ENCODE peak calls at places on chromosome 2, in six cellular contexts. One of them, this sample, is unnamed.

GRCh38 chr2:227942021-227942420 is 70.6 kb downstream of the DAW1 start:
- DNase-seq in hepatocyte: no peak
- DNase-seq in spleen: no peak
- DNase-seq in HepG2: no peak
- DNase-seq in CD8-positive, alpha-beta memory T cell: no peak
- DNase-seq in right cardiac atrium: no peak
- DNase-seq in this sample: no peak

GRCh38 chr2:16155351-16156145 is 215.2 kb downstream of the MYCN start:
- DNase-seq in spleen: no peak
- DNase-seq in right cardiac atrium: no peak
- DNase-seq in hepatocyte: no peak
- DNase-seq in HepG2: no peak
- DNase-seq in CD8-positive, alpha-beta memory T cell: no peak
- DNase-seq in this sample: no peak

GRCh38 chr2:23280401-23280800 is 104.6 kb upstream of the KLHL29 start:
- DNase-seq in CD8-positive, alpha-beta memory T cell: no peak
- DNase-seq in HepG2: no peak
- DNase-seq in right cardiac atrium: no peak
- DNase-seq in spleen: no peak
- DNase-seq in hepatocyte: no peak
- DNase-seq in this sample: no peak

GRCh38 chr2:163604941-163605555 is 130.8 kb downstream of the FIGN start:
- DNase-seq in hepatocyte: no peak
- DNase-seq in HepG2: no peak
- DNase-seq in CD8-positive, alpha-beta memory T cell: no peak
- DNase-seq in right cardiac atrium: no peak
- DNase-seq in spleen: no peak
- DNase-seq in this sample: no peak

GRCh38 chr2:120013569-120014223 is 819 bp downstream of the EPB41L5 start:
- DNase-seq in spleen: no peak
- DNase-seq in HepG2: no peak
- DNase-seq in right cardiac atrium: no peak
- DNase-seq in hepatocyte: no peak
- DNase-seq in CD8-positive, alpha-beta memory T cell: peak; percentile 7
- DNase-seq in this sample: peak; percentile 22

GRCh38 chr2:3302751-3303582 is 74.7 kb downstream of the EIPR1 start:
- DNase-seq in hepatocyte: no peak
- DNase-seq in spleen: peak; percentile 77
- DNase-seq in right cardiac atrium: no peak
- DNase-seq in HepG2: peak; percentile 46
- DNase-seq in CD8-positive, alpha-beta memory T cell: no peak
- DNase-seq in this sample: no peak

GRCh38 chr2:231526341-231527090 is 3.7 kb downstream of the NMUR1 start:
- DNase-seq in right cardiac atrium: no peak
- DNase-seq in hepatocyte: no peak
- DNase-seq in HepG2: no peak
- DNase-seq in CD8-positive, alpha-beta memory T cell: no peak
- DNase-seq in spleen: no peak
- DNase-seq in this sample: no peak

GRCh38 chr2:27427863-27428212 is 593 bp upstream of the NRBP1 start:
- DNase-seq in hepatocyte: no peak
- DNase-seq in CD8-positive, alpha-beta memory T cell: no peak
- DNase-seq in spleen: no peak
- DNase-seq in HepG2: no peak
- DNase-seq in right cardiac atrium: no peak
- DNase-seq in this sample: no peak

GRCh38 chr2:111042772-111043771 is 77.6 kb upstream of the BCL2L11 start:
- DNase-seq in hepatocyte: no peak
- DNase-seq in HepG2: no peak
- DNase-seq in spleen: peak; percentile 71
- DNase-seq in CD8-positive, alpha-beta memory T cell: no peak
- DNase-seq in right cardiac atrium: no peak
- DNase-seq in this sample: no peak

GRCh38 chr2:12759248-12759647 is 42.5 kb downstream of the TRIB2 start:
- DNase-seq in hepatocyte: no peak
- DNase-seq in CD8-positive, alpha-beta memory T cell: no peak
- DNase-seq in spleen: no peak
- DNase-seq in right cardiac atrium: no peak
- DNase-seq in HepG2: no peak
- DNase-seq in this sample: no peak

GRCh38 chr2:225233234-225233633 is 166.3 kb upstream of the NYAP2 start:
- DNase-seq in hepatocyte: no peak
- DNase-seq in right cardiac atrium: no peak
- DNase-seq in HepG2: no peak
- DNase-seq in spleen: no peak
- DNase-seq in CD8-positive, alpha-beta memory T cell: no peak
- DNase-seq in this sample: peak; percentile 13

GRCh38 chr2:20108655-20109396 is 57.4 kb upstream of the LAPTM4A start:
- DNase-seq in right cardiac atrium: no peak
- DNase-seq in CD8-positive, alpha-beta memory T cell: no peak
- DNase-seq in spleen: no peak
- DNase-seq in HepG2: peak; percentile 78
- DNase-seq in hepatocyte: peak; percentile 58
- DNase-seq in this sample: no peak

GRCh38 chr2:53609561-53609960 is 158.0 kb upstream of the CHAC2 start:
- DNase-seq in hepatocyte: no peak
- DNase-seq in right cardiac atrium: no peak
- DNase-seq in CD8-positive, alpha-beta memory T cell: no peak
- DNase-seq in HepG2: no peak
- DNase-seq in spleen: no peak
- DNase-seq in this sample: no peak

GRCh38 chr2:38158361-38159128 is 82.6 kb upstream of the CYP1B1 start:
- DNase-seq in hepatocyte: no peak
- DNase-seq in CD8-positive, alpha-beta memory T cell: no peak
- DNase-seq in HepG2: no peak
- DNase-seq in spleen: no peak
- DNase-seq in right cardiac atrium: peak; percentile 53
- DNase-seq in this sample: no peak

GRCh38 chr2:53356291-53356905 is 411.2 kb upstream of the CHAC2 start:
- DNase-seq in hepatocyte: no peak
- DNase-seq in CD8-positive, alpha-beta memory T cell: no peak
- DNase-seq in spleen: peak; percentile 76
- DNase-seq in right cardiac atrium: peak; percentile 39
- DNase-seq in HepG2: no peak
- DNase-seq in this sample: no peak

GRCh38 chr2:47864566-47864965 is 41.7 kb downstream of the FBXO11 start:
- DNase-seq in HepG2: no peak
- DNase-seq in CD8-positive, alpha-beta memory T cell: no peak
- DNase-seq in hepatocyte: no peak
- DNase-seq in spleen: no peak
- DNase-seq in right cardiac atrium: no peak
- DNase-seq in this sample: no peak

GRCh38 chr2:239382384-239382880 is 18.4 kb downstream of the HDAC4 start:
- DNase-seq in hepatocyte: no peak
- DNase-seq in spleen: peak; percentile 62
- DNase-seq in HepG2: no peak
- DNase-seq in CD8-positive, alpha-beta memory T cell: no peak
- DNase-seq in right cardiac atrium: no peak
- DNase-seq in this sample: no peak

GRCh38 chr2:149994057-149994728 is 406.6 kb upstream of the MMADHC start:
- DNase-seq in spleen: no peak
- DNase-seq in right cardiac atrium: no peak
- DNase-seq in CD8-positive, alpha-beta memory T cell: no peak
- DNase-seq in hepatocyte: peak; percentile 65
- DNase-seq in HepG2: peak; percentile 12
- DNase-seq in this sample: no peak

DNA sequence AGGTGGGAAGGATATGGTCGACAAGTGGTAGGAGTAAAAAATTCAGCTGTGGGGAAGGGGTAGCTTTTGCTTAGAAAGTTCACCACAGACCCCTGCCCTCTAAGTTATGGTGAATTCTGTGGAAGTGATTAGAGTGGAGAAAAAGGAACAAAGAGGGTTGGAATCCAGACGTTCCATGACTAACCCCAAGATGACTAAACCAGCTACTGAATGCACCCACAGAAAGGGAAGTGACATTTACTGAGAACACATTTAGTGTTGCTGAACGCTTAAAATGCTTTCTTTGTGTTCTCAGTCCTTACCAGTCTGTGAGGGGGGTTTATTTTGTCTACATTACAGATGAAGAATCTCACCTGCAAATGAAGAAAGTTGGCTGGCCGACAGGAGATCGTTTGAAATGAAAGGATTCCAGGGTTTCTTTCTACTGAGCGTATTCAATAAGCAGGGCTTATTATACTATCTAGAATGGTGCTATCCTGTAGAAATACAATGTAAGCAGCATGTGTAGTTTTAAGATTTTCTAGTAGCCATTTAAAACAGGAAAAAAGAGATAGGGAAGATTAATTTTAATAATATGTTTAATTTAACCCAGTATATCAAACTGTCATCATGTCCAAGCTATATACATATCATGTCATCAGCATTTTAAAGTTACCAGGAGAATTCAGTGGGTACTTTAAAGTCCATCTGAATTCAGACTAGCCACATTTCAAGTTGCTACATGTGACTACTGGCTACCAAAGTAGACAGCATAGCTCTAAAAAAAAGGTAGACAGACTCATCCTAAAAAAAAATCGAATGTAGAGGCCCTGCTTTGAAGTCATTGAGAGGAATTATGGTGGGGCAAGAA is 60.1 kb downstream of the LIMS1 start:
- DNase-seq in hepatocyte: no peak
- DNase-seq in CD8-positive, alpha-beta memory T cell: no peak
- DNase-seq in right cardiac atrium: no peak
- DNase-seq in spleen: no peak
- DNase-seq in HepG2: peak; percentile 57
- DNase-seq in this sample: no peak
- H3K4me1 ChIP-seq in hepatocyte: peaks cover 34% of the 10 kb centered on the region
- H3K4me1 ChIP-seq in CD8-positive, alpha-beta memory T cell: peaks cover 12% of the 10 kb centered on the region
- H3K4me1 ChIP-seq in right cardiac atrium: no peaks in the 10 kb centered on the region
- H3K4me1 ChIP-seq in spleen: peaks cover 67% of the 10 kb centered on the region
- H3K4me1 ChIP-seq in HepG2: peaks cover 43% of the 10 kb centered on the region
- H3K4me1 ChIP-seq in this sample: peaks cover 4% of the 10 kb centered on the region

GRCh38 chr2:113863166-113863565 is 26.7 kb upstream of the ACTR3 start:
- DNase-seq in hepatocyte: no peak
- DNase-seq in right cardiac atrium: no peak
- DNase-seq in HepG2: no peak
- DNase-seq in spleen: no peak
- DNase-seq in CD8-positive, alpha-beta memory T cell: no peak
- DNase-seq in this sample: no peak
- H3K4me1 ChIP-seq in hepatocyte: no peaks in the 10 kb centered on the region
- H3K4me1 ChIP-seq in right cardiac atrium: no peaks in the 10 kb centered on the region
- H3K4me1 ChIP-seq in HepG2: peaks cover 21% of the 10 kb centered on the region
- H3K4me1 ChIP-seq in spleen: peaks cover 56% of the 10 kb centered on the region
- H3K4me1 ChIP-seq in CD8-positive, alpha-beta memory T cell: no peaks in the 10 kb centered on the region
- H3K4me1 ChIP-seq in this sample: no peaks in the 10 kb centered on the region

GRCh38 chr2:68764781-68765385 is 30.3 kb downstream of the ARHGAP25 start:
- DNase-seq in CD8-positive, alpha-beta memory T cell: no peak
- DNase-seq in right cardiac atrium: no peak
- DNase-seq in spleen: no peak
- DNase-seq in HepG2: no peak
- DNase-seq in hepatocyte: peak; percentile 49
- DNase-seq in this sample: no peak
- H3K4me1 ChIP-seq in CD8-positive, alpha-beta memory T cell: peaks cover 100% of the 10 kb centered on the region
- H3K4me1 ChIP-seq in right cardiac atrium: peaks cover 3% of the 10 kb centered on the region
- H3K4me1 ChIP-seq in spleen: peaks cover 89% of the 10 kb centered on the region
- H3K4me1 ChIP-seq in HepG2: no peaks in the 10 kb centered on the region
- H3K4me1 ChIP-seq in hepatocyte: peaks cover 34% of the 10 kb centered on the region
- H3K4me1 ChIP-seq in this sample: peaks cover 3% of the 10 kb centered on the region

GRCh38 chr2:100107911-100108647 is 34.3 kb downstream of the AFF3 start:
- DNase-seq in HepG2: no peak
- DNase-seq in spleen: no peak
- DNase-seq in CD8-positive, alpha-beta memory T cell: no peak
- DNase-seq in right cardiac atrium: peak; percentile 14
- DNase-seq in hepatocyte: no peak
- DNase-seq in this sample: no peak

GRCh38 chr2:100119235-100119634 is 23.2 kb downstream of the AFF3 start:
- DNase-seq in hepatocyte: no peak
- DNase-seq in HepG2: no peak
- DNase-seq in CD8-positive, alpha-beta memory T cell: no peak
- DNase-seq in spleen: no peak
- DNase-seq in right cardiac atrium: no peak
- DNase-seq in this sample: peak; percentile 76

GRCh38 chr2:100109986-100110980 is 32.1 kb downstream of the AFF3 start:
- DNase-seq in hepatocyte: no peak
- DNase-seq in HepG2: no peak
- DNase-seq in spleen: peak; percentile 88
- DNase-seq in CD8-positive, alpha-beta memory T cell: no peak
- DNase-seq in right cardiac atrium: no peak
- DNase-seq in this sample: no peak

DNA sequence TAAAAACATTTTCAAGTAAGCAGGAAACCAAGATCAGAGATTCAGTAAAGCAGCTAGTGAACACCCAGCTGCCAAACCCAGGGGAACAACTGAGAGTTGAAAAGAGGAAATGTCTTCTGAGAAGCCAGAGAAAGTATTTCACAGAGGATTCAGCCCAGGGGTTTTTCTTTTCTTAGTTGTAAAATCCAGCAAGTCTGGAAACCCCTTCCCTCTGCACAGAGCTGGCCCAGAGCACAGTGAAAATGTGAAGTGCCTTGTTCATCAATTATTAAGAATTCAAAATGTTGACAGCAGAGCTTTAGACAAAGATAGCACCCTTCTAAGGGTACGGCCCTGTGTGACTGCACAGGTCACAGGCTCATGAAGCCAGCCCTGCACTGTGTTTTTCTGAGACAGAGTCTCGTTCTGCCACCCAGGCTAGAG is 28.4 kb downstream of the AFF3 start:
- DNase-seq in spleen: no peak
- DNase-seq in HepG2: no peak
- DNase-seq in CD8-positive, alpha-beta memory T cell: no peak
- DNase-seq in right cardiac atrium: no peak
- DNase-seq in hepatocyte: no peak
- DNase-seq in this sample: no peak
- H3K4me1 ChIP-seq in spleen: peaks cover 21% of the 10 kb centered on the region
- H3K4me1 ChIP-seq in HepG2: no peaks in the 10 kb centered on the region
- H3K4me1 ChIP-seq in CD8-positive, alpha-beta memory T cell: peaks cover 24% of the 10 kb centered on the region
- H3K4me1 ChIP-seq in right cardiac atrium: no peaks in the 10 kb centered on the region
- H3K4me1 ChIP-seq in hepatocyte: no peaks in the 10 kb centered on the region
- H3K4me1 ChIP-seq in this sample: no peaks in the 10 kb centered on the region

DNA sequence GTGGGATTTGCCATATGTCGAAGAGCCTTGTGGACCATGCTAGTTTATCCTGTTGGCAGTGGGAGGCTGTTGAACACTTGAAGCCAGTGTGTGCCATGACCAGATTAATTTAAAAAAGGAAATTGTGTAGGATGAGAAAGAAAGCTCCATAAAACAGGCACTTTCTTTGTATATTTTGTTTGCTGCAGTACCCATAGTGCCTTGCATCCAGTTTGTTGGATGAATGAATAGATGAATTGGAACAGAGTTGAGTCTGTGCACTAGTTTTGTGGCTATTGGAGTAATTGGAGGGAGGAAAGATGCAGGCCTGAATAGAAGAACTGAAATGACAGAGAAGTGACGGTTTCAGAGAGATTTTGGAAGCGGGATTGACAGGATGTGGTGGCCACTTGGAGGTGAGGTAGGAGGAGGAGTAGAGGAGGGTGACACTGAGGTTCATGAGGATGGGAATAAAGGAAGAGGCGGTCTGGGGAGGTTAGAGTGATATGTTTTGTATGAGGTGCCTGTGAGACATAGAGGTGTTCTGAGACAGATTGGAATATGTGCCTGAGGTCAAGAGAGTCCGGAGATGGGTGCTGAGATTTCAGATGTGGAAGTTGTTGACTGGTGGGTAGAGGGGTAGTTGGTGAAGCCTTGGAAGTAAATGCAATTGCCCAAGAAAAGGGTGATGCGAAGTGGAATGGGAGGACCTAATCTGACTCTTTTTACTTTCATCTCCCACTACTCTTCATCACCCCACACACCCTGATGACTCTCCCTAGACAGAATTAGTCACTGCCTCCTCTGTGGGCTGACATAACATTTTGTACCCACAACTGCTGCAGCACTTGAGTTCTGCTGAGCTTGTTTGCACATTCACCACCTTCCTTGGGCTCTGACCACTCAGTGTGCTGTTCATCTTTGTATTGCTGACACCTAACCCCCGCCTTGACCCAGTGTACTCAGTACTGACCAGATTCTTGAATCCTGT is 5.1 kb downstream of the DGUOK start:
- DNase-seq in right cardiac atrium: no peak
- DNase-seq in spleen: no peak
- DNase-seq in CD8-positive, alpha-beta memory T cell: no peak
- DNase-seq in hepatocyte: no peak
- DNase-seq in HepG2: no peak
- DNase-seq in this sample: no peak
- H3K4me1 ChIP-seq in right cardiac atrium: peaks cover 10% of the 10 kb centered on the region
- H3K4me1 ChIP-seq in spleen: peaks cover 69% of the 10 kb centered on the region
- H3K4me1 ChIP-seq in CD8-positive, alpha-beta memory T cell: peaks cover 61% of the 10 kb centered on the region
- H3K4me1 ChIP-seq in hepatocyte: peaks cover 20% of the 10 kb centered on the region
- H3K4me1 ChIP-seq in HepG2: peaks cover 44% of the 10 kb centered on the region
- H3K4me1 ChIP-seq in this sample: no peaks in the 10 kb centered on the region

This sample was measured in NT2/D1.